ENCODE peak calls at places on chromosomes 13 and 19, in four cellular contexts. E, B, P and U are unnamed samples.
A peak's percentile ranks its signal among the peaks of the same experiment; 100 is the strongest.

GRCh38 chr19:39474139-39474620 is 6.5 kb upstream of the TIMM50 start:
- DNase-seq in E (peak; percentile 72), B (peak; percentile 30), P (no peak), U (peak; percentile 90)

GRCh38 chr13:108895220-108895704 is 265.9 kb downstream of the MYO16 start:
- DNase-seq in E (peak; percentile 48), B (peak; percentile 36), P (no peak), U (no peak)

GRCh38 chr13:28138012-28138755 is at the start of gene PAN3:
- DNase-seq in E (peak; percentile 89), B (peak; percentile 80), P (peak; percentile 56), U (peak; percentile 92)

GRCh38 chr13:101449971-101450748 is 2.3 kb upstream of the ITGBL1 start:
- DNase-seq in E (no peak), B (no peak), P (no peak), U (no peak)

GRCh38 chr13:25118371-25118770 is 22.4 kb downstream of the PABPC3 start:
- DNase-seq in E (no peak), B (no peak), P (no peak), U (no peak)

GRCh38 chr19:16160943-16161560 is 12.3 kb downstream of the CIB3 start:
- DNase-seq in E (peak; percentile 50), B (peak; percentile 30), P (no peak), U (no peak)

GRCh38 chr13:111864566-111864965 is 202.4 kb upstream of the SOX1 start:
- DNase-seq in E (no peak), B (no peak), P (no peak), U (no peak)

GRCh38 chr13:51764184-51765141 is 39.5 kb downstream of the DHRS12 start:
- DNase-seq in E (no peak), B (peak; percentile 92), P (peak; percentile 65), U (no peak)

GRCh38 chr13:84590663-84591062 is 708.4 kb upstream of the SLITRK1 start:
- DNase-seq in E (no peak), B (no peak), P (no peak), U (no peak)

GRCh38 chr19:15869109-15869555 is 28.7 kb downstream of the CYP4F2 start:
- DNase-seq in E (peak; percentile 75), B (peak; percentile 60), P (no peak), U (peak; percentile 57)

GRCh38 chr13:104641309-104641708 is 1575.1 kb upstream of the SLC10A2 start:
- DNase-seq in E (no peak), B (no peak), P (no peak), U (no peak)

GRCh38 chr13:58884353-58884752 is 1252.8 kb downstream of the PCDH17 start:
- DNase-seq in E (no peak), B (no peak), P (no peak), U (no peak)
- TF ChIP-seq CREM in E (no peak), B (no peak), P (no peak), U (no peak)

GRCh38 chr19:54201980-54202379 is 1.3 kb downstream of the RPS9 start:
- DNase-seq in E (no peak), B (no peak), P (no peak), U (no peak)
- TF ChIP-seq CREB1 in E (no peak), B (no peak), P (no peak), U (no peak)

GRCh38 chr13:44199627-44200207 is 173.9 kb upstream of the SERP2 start:
- DNase-seq in E (no peak), B (no peak), P (no peak), U (no peak)
- TF ChIP-seq CREM in E (no peak), B (no peak), P (no peak), U (no peak)

GRCh38 chr19:5792224-5792623 is 1.3 kb upstream of the DUS3L start:
- DNase-seq in E (no peak), B (no peak), P (no peak), U (no peak)
- TF ChIP-seq CREB1 in E (no peak), B (no peak), P (no peak), U (no peak)

GRCh38 chr19:9848060-9848459 is 12.9 kb downstream of the PIN1 start:
- DNase-seq in E (peak; percentile 30), B (no peak), P (no peak), U (peak; percentile 77)
- TF ChIP-seq CREM in E (no peak), B (no peak), P (no peak), U (no peak)

GRCh38 chr19:13181747-13182388 is 31.7 kb downstream of the IER2 start:
- DNase-seq in E (peak; percentile 31), B (no peak), P (no peak), U (no peak)
- TF ChIP-seq CREB1 in E (no peak), B (no peak), P (peak; percentile 39), U (no peak)